ENCODE peak calls at places on chromosomes 5 and 9, in seven cellular contexts. J is SK-N-SH, O is GM12891, K is HepG2, C is K562, Z is GM12878, V is H1. X is an unnamed sample.

GRCh38 chr9:109453210-109453842 is 44.8 kb downstream of the PTPN3 start:
- DNase-seq in J (peak; percentile 64), O (no peak), K (no peak), C (no peak), Z (no peak), V (no peak), X (no peak)

GRCh38 chr9:111621895-111622480 is 9.1 kb upstream of the DNAJC25 start:
- DNase-seq in J (peak; percentile 64), O (no peak), K (peak; percentile 47), C (peak; percentile 24), Z (no peak), V (no peak), X (no peak)

GRCh38 chr5:127203818-127204217 is 86.8 kb upstream of the MEGF10 start:
- DNase-seq in J (no peak), O (no peak), K (no peak), C (no peak), Z (no peak), V (no peak), X (no peak)

GRCh38 chr5:95697781-95698681 is 15.2 kb upstream of the SPATA9 start:
- DNase-seq in J (peak; percentile 15), O (no peak), K (no peak), C (no peak), Z (no peak), V (no peak), X (no peak)

GRCh38 chr9:121698627-121699270 is 47.3 kb downstream of the DAB2IP start:
- DNase-seq in J (peak; percentile 96), O (peak; percentile 50), K (no peak), C (peak; percentile 32), Z (no peak), V (no peak), X (no peak)

GRCh38 chr5:81609810-81610375 is 141.0 kb downstream of the SSBP2 start:
- DNase-seq in J (no peak), O (no peak), K (no peak), C (no peak), Z (no peak), V (no peak), X (no peak)

GRCh38 chr9:75889977-75890540 is 414 bp upstream of the PCSK5 start:
- DNase-seq in J (peak; percentile 7), O (no peak), K (no peak), C (no peak), Z (no peak), V (no peak), X (no peak)

GRCh38 chr5:176831425-176831824 is 21.1 kb downstream of the UNC5A start:
- DNase-seq in J (no peak), O (no peak), K (no peak), C (no peak), Z (no peak), V (no peak), X (no peak)

GRCh38 chr9:28093141-28093540 is 519.9 kb upstream of the C9orf72 start:
- DNase-seq in J (no peak), O (no peak), K (no peak), C (no peak), Z (no peak), V (no peak), X (no peak)

GRCh38 chr9:35195683-35196082 is 33.9 kb downstream of the UNC13B start:
- DNase-seq in J (no peak), O (no peak), K (no peak), C (no peak), Z (no peak), V (no peak), X (no peak)

GRCh38 chr9:31776471-31776870 is 608.0 kb upstream of the ACO1 start:
- DNase-seq in J (no peak), O (no peak), K (no peak), C (no peak), Z (no peak), V (no peak), X (no peak)

GRCh38 chr9:129109952-129110739 is 447 bp downstream of the CRAT start:
- DNase-seq in J (no peak), O (no peak), K (peak; percentile 18), C (no peak), Z (no peak), V (no peak), X (peak; percentile 45)

GRCh38 chr5:124661317-124662141 is 84.9 kb downstream of the ZNF608 start:
- DNase-seq in J (no peak), O (no peak), K (peak; percentile 99), C (peak; percentile 25), Z (no peak), V (peak; percentile 58), X (no peak)

GRCh38 chr9:96453625-96454024 is 3.7 kb downstream of the HABP4 start:
- DNase-seq in J (peak; percentile 57), O (no peak), K (peak; percentile 25), C (no peak), Z (no peak), V (no peak), X (no peak)

GRCh38 chr9:27940535-27940934 is 367.3 kb upstream of the C9orf72 start:
- DNase-seq in J (no peak), O (no peak), K (no peak), C (no peak), Z (no peak), V (no peak), X (no peak)

GRCh38 chr5:53479045-53479655 is 1.3 kb upstream of the FST start:
- DNase-seq in J (peak; percentile 38), O (no peak), K (peak; percentile 37), C (no peak), Z (no peak), V (no peak), X (no peak)

GRCh38 chr9:546797-547223 is 294.7 kb upstream of the DMRT1 start:
- DNase-seq in J (no peak), O (no peak), K (peak; percentile 16), C (no peak), Z (no peak), V (no peak), X (no peak)

GRCh38 chr5:171867786-171868185 is 82.2 kb downstream of the SMIM23 start:
- DNase-seq in J (no peak), O (no peak), K (no peak), C (no peak), Z (no peak), V (no peak), X (no peak)

GRCh38 chr5:173488144-173488543 is 128.3 kb downstream of the BOD1 start:
- DNase-seq in J (no peak), O (no peak), K (no peak), C (no peak), Z (no peak), V (no peak), X (no peak)

GRCh38 chr5:167995844-167996400 is 295.5 kb upstream of the WWC1 start:
- DNase-seq in J (no peak), O (no peak), K (no peak), C (no peak), Z (no peak), V (no peak), X (no peak)
- TF ChIP-seq TAF1 in J (no peak), O (no peak), K (no peak), C (no peak), Z (no peak), V (no peak), X (no peak)

DNA sequence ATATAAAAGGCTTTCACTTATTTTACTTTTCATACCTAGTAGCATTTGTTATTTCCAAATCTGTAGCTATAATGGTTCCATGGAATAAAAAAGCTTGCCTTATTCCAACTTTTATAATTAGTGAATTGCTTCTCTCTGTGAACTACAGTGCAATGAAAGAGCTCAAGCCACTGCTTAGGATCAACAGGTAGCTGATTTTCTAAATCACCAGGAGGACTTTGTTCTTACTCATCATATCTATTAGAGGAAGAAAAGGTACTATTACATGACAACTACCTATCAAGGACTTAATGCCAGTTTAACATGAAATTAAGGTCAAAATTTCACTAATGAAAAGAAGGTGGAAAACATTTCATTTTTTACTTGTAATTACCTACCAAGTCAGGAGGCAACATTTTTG is 414.6 kb downstream of the BNC2 start:
- DNase-seq in J (no peak), O (no peak), K (no peak), C (no peak), Z (no peak), V (no peak), X (no peak)
- TF ChIP-seq POLR2AphosphoS5 in J (no peak), O (no peak), K (no peak), C (no peak), Z (no peak), V (no peak), X (no peak)

GRCh38 chr5:65739162-65739561 is 17.2 kb downstream of the NLN start:
- DNase-seq in J (no peak), O (no peak), K (no peak), C (no peak), Z (no peak), V (no peak), X (no peak)

GRCh38 chr5:65737842-65738241 is 15.8 kb downstream of the NLN start:
- DNase-seq in J (no peak), O (no peak), K (no peak), C (no peak), Z (no peak), V (no peak), X (no peak)

GRCh38 chr5:65738305-65738704 is 16.3 kb downstream of the NLN start:
- DNase-seq in J (no peak), O (no peak), K (no peak), C (no peak), Z (no peak), V (no peak), X (no peak)

DNA sequence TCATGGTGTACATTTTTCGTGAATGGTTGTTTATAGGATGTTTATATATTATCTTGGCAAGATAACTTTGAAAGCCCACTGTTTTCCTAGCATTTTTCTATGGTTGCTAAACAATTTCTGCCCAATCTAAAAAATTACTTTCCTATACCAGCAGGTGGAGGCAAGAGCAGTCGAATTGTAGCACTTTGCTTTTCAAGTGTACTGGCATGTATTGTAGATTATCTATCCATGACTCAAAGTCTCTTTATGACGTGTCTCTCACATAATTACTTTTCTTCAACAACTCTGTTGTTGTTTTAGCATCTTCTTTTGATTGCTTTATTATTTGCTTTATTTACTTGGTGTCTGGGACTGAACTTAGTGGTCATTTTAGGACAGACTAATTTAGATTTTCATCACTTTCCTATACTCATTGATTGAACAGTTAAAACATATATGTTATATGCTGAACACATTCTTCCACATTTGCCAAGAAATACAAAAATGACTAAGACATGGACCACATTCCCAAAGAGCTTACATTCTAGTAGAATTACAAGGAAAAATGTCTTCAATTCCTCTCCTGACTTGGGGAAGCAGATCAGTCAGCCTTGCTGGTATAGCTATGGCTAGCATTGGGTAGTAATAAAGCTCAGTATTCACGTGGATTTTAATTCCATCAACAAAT is 20.7 kb downstream of the NLN start:
- DNase-seq in J (peak; percentile 51), O (no peak), K (peak; percentile 40), C (peak; percentile 34), Z (peak; percentile 21), V (no peak), X (peak; percentile 9)
- TF ChIP-seq TAF1 in J (no peak), O (no peak), K (no peak), C (no peak), Z (no peak), V (no peak), X (no peak)

DNA sequence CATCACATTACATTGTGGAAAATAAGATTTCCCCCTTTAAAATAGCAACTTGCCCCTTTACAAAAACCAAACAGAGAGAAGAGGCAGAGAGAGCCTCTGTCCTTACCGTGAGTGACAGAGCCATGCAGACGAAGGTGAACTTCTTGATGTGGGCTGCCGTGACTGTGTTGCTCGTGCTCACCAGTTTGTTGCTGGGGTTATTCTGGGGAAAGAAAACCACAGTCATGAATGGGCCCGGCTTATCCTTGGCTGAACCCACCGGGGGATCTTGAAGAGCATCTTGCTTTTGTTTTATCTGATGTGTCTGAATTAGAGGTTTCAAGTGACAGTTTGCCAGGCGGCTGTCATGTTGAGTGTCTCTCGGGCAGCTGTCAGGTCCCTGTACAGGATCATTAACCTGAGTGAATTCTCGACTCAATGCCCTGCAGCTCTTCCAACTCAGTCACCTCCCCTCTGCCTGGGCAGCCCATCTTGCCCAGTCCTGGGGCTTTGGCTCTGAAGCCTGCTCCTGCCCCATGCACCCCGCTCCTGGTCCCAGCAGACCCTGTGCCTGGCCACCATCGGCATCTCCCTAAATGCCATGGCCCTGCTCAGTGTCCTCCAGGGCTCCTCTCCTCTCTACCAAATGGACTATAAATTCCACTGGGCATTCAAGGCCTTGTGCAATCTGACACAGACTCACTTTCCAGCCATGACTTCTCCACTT is 77.4 kb downstream of the OTULIN start:
- DNase-seq in J (no peak), O (no peak), K (no peak), C (no peak), Z (no peak), V (no peak), X (no peak)
- TF ChIP-seq POLR2AphosphoS5 in J (no peak), O (no peak), K (no peak), C (no peak), Z (no peak), V (no peak), X (no peak)